ENCODE peak calls at places on chromosomes 12 and 14, in four cellular contexts. U is HAP-1, G is astrocyte, E is SK-N-SH. H is an unnamed sample. For H3K4me1, the result is how much of the 10 kb centered on the place peaks cover.

GRCh38 chr14:58191763-58192596 is 8.0 kb upstream of the ACTR10 start:
- DNase-seq in U (no peak), G (no peak), E (no peak), H (no peak)

GRCh38 chr14:22915886-22916521 is 2.9 kb downstream of the RBM23 start:
- DNase-seq in U (no peak), G (no peak), E (no peak), H (peak)

GRCh38 chr14:105023791-105024480 is 3.1 kb upstream of the CDCA4 start:
- DNase-seq in U (no peak), G (peak), E (no peak), H (no peak)

GRCh38 chr12:129049917-129050316 is 196.6 kb downstream of the GLT1D1 start:
- DNase-seq in U (no peak), G (no peak), E (no peak), H (no peak)

GRCh38 chr12:120583478-120584030 is 2.4 kb upstream of the POP5 start:
- DNase-seq in U (peak), G (peak), E (peak), H (peak)

GRCh38 chr12:86379337-86379736 is 123.1 kb upstream of the MGAT4C start:
- DNase-seq in U (no peak), G (no peak), E (no peak), H (no peak)

GRCh38 chr14:28759658-28760313 is 6.8 kb upstream of the FOXG1 start:
- DNase-seq in U (no peak), G (no peak), E (no peak), H (no peak)

GRCh38 chr14:68146812-68147211 is 327.2 kb downstream of the RAD51B start:
- DNase-seq in U (no peak), G (peak), E (no peak), H (no peak)

GRCh38 chr14:63205850-63206249 is 1.6 kb downstream of the RHOJ start:
- DNase-seq in U (no peak), G (peak), E (no peak), H (no peak)

GRCh38 chr12:52078276-52078675 is 1.2 kb upstream of the SMIM41 start:
- DNase-seq in U (no peak), G (no peak), E (no peak), H (no peak)

GRCh38 chr12:4069046-4070010 is 196.1 kb upstream of the PARP11 start:
- DNase-seq in U (no peak), G (no peak), E (no peak), H (no peak)

GRCh38 chr12:91877461-91878230 is 268.0 kb downstream of the BTG1 start:
- DNase-seq in U (no peak), G (no peak), E (no peak), H (no peak)

GRCh38 chr12:89400415-89400814 is 48.1 kb upstream of the DUSP6 start:
- DNase-seq in U (no peak), G (no peak), E (no peak), H (no peak)

GRCh38 chr14:95915326-95915725 is 38.7 kb downstream of the TUNAR start:
- DNase-seq in U (no peak), G (no peak), E (no peak), H (no peak)

GRCh38 chr14:42316746-42317145 is 710.1 kb downstream of the LRFN5 start:
- DNase-seq in U (peak), G (no peak), E (no peak), H (no peak)

GRCh38 chr12:132833341-132833740 is 4.7 kb upstream of the GOLGA3 start:
- DNase-seq in U (no peak), G (no peak), E (no peak), H (no peak)

GRCh38 chr14:54852215-54852614 is 50.4 kb downstream of the GCH1 start:
- DNase-seq in U (no peak), G (no peak), E (no peak), H (no peak)

GRCh38 chr12:120760349-120761245 is 35.0 kb downstream of the ACADS start:
- DNase-seq in U (no peak), G (no peak), E (no peak), H (no peak)

GRCh38 chr12:93273834-93274705 is 103.7 kb upstream of the NUDT4 start:
- DNase-seq in U (no peak), G (no peak), E (no peak), H (no peak)

GRCh38 chr14:22095845-22096510 is 422.4 kb upstream of the OR4E1 start:
- DNase-seq in U (no peak), G (no peak), E (no peak), H (no peak)

GRCh38 chr14:59356783-59357182 is 108.4 kb downstream of the GPR135 start:
- DNase-seq in U (no peak), G (no peak), E (no peak), H (no peak)

GRCh38 chr12:101642115-101643067 is 47.6 kb downstream of the MYBPC1 start:
- DNase-seq in U (no peak), G (no peak), E (peak), H (peak)

GRCh38 chr14:50985124-50985815 is 41.0 kb upstream of the PYGL start:
- DNase-seq in U (peak), G (peak), E (no peak), H (no peak)

GRCh38 chr14:91957876-91958313 is 10.4 kb upstream of the FBLN5 start:
- DNase-seq in U (no peak), G (no peak), E (no peak), H (no peak)

GRCh38 chr14:37678916-37679315 is 83.5 kb downstream of the TTC6 start:
- DNase-seq in U (no peak), G (peak), E (no peak), H (no peak)

GRCh38 chr12:1806301-1807106 is 13.9 kb upstream of the LRTM2 start:
- DNase-seq in U (no peak), G (peak), E (no peak), H (peak)

GRCh38 chr12:52260351-52261210 is 13.9 kb upstream of the KRT86 start:
- DNase-seq in U (peak), G (peak), E (no peak), H (no peak)

GRCh38 chr12:105084251-105085250 is at the start of gene ALDH1L2:
- DNase-seq in U (no peak), G (peak), E (peak), H (peak)

DNA sequence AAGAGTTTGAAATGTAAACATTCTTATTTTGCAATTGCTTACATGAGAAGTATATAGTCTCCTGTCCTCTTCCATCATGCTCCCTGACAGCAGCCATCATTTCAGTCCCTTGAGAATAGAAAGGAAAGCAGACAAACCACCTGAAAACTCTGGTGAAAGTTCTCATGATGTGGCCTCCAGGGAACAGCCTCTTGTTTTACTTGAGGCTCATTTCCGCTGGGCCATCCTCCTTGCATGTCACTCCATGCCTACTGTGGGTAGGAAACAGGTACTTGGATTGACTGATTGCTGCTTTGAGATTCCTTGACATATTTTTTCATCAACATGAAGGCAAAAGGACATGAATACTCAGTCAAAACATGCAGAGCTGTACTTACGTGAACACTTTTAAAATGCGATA is 6.0 kb downstream of the SYT1 start:
- DNase-seq in U (no peak), G (no peak), E (no peak), H (no peak)
- H3K4me1 ChIP-seq in U (under half), G (under half), E (under half), H (under half)

DNA sequence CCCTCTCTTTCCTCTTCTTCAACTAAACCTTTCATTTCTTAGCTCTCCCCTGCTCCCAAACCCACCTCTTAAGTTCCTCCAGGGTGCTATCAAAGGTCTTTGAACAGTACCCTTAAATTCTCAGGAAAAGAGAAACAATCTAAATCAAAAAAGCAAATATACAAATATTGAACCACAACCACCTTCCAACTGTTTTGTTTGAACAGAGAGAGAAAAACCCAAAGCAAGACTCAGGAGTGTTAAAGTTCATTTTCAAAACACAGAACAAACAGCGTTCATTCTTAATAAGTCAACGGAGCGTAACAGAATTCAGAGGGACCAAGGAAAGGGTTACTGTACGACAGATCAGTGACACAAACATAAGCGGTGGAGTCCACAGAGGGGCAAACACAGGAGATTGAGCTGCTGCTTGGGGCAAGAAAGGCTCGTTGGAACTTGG is 73.3 kb downstream of the NDUFA12 start:
- DNase-seq in U (no peak), G (no peak), E (no peak), H (no peak)
- H3K4me1 ChIP-seq in U (under half), G (under half), E (under half), H (under half)

GRCh38 chr14:32510815-32511214 is 181.7 kb downstream of the AKAP6 start:
- DNase-seq in U (no peak), G (no peak), E (no peak), H (no peak)

GRCh38 chr14:32514236-32514635 is 185.1 kb downstream of the AKAP6 start:
- DNase-seq in U (no peak), G (no peak), E (no peak), H (no peak)

GRCh38 chr14:32512813-32513212 is 183.7 kb downstream of the AKAP6 start:
- DNase-seq in U (no peak), G (no peak), E (no peak), H (no peak)

GRCh38 chr14:32512348-32512747 is 183.2 kb downstream of the AKAP6 start:
- DNase-seq in U (no peak), G (no peak), E (no peak), H (no peak)

DNA sequence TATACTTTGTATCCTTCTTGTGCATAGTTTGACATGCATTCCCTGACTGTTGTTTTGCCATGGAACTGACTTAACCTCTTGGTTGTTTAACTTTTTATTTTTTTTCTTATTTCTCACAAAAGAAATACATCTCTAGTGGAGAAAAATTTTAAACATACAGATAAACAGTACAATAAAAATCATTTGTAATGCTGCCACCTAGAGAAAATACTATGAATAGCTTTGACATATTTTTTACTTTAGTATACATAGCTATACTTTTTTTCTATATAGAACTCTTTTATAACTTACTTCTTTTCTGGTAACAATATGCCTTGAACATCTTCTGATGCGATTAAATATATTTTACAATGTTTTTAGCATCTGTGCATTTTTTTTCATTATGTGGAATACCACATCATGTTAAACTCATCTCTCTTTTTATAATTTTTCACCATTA is 184.5 kb downstream of the AKAP6 start:
- DNase-seq in U (peak), G (no peak), E (no peak), H (no peak)
- H3K4me1 ChIP-seq in U (under half), G (under half), E (under half), H (under half)

GRCh38 chr14:64507376-64508156 is 3.0 kb downstream of the ZBTB1 start:
- DNase-seq in U (no peak), G (peak), E (no peak), H (no peak)

GRCh38 chr14:64508215-64508776 is 3.7 kb downstream of the ZBTB1 start:
- DNase-seq in U (no peak), G (no peak), E (no peak), H (no peak)

GRCh38 chr14:64504897-64505771 is 564 bp downstream of the ZBTB1 start:
- DNase-seq in U (peak), G (peak), E (peak), H (peak)

GRCh38 chr14:64509036-64509435 is 4.5 kb downstream of the ZBTB1 start:
- DNase-seq in U (no peak), G (no peak), E (no peak), H (no peak)

GRCh38 chr14:64506751-64507150 is 2.2 kb downstream of the ZBTB1 start:
- DNase-seq in U (no peak), G (no peak), E (no peak), H (no peak)
- H3K4me1 ChIP-seq in U (under half), G (under half), E (under half), H (under half)

GRCh38 chr14:64953661-64954060 is 11.1 kb upstream of the GPX2 start:
- DNase-seq in U (no peak), G (no peak), E (peak), H (no peak)

GRCh38 chr14:64954491-64955240 is 12.1 kb upstream of the GPX2 start:
- DNase-seq in U (no peak), G (no peak), E (no peak), H (no peak)

GRCh38 chr14:64953310-64953654 is 10.7 kb upstream of the GPX2 start:
- DNase-seq in U (no peak), G (no peak), E (no peak), H (no peak)

GRCh38 chr14:64956697-64957412 is 14.3 kb upstream of the GPX2 start:
- DNase-seq in U (no peak), G (no peak), E (no peak), H (no peak)

DNA sequence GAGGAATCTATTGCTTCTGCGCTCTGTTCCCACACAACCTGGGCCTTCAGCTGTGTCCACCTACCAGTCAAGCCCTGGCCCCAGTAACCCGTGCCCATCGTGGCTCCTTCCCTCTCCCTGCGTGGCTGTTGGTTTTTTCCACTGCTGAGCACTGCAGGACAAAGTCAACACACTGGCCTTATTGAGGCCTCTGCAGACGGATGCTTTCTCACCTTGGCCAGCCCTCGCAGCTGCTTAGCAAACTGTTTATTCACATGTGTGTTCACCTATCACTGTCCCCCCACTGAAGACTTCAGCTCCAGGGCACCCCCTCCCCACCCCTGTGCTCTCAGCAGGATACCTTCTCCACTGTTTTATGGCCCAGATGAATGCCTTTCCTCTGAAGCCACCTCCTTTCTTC is 12.8 kb upstream of the GPX2 start:
- DNase-seq in U (no peak), G (no peak), E (no peak), H (peak)
- H3K4me1 ChIP-seq in U (under half), G (under half), E (under half), H (under half)

DNA sequence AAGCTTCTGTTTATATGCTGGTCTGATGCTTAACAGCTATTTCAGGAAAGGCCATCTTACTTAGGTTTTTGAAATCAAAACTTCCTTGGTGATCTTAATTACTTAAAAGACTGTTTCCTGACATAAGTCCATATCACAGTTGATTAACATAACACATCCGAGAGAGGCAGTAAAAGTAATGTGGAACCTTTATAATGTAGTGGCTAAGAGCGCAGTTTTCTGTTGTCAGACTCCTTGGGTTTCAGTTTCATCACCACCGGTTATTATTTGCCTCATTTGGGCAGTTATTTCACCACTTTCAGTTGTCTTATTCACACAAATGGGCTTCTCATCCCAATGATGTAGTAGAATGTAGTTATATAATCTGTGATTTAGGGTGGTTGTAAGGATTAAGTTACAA is 30.9 kb downstream of the TBC1D15 start:
- DNase-seq in U (no peak), G (no peak), E (no peak), H (no peak)
- H3K4me1 ChIP-seq in U (under half), G (under half), E (under half), H (half or more)

DNA sequence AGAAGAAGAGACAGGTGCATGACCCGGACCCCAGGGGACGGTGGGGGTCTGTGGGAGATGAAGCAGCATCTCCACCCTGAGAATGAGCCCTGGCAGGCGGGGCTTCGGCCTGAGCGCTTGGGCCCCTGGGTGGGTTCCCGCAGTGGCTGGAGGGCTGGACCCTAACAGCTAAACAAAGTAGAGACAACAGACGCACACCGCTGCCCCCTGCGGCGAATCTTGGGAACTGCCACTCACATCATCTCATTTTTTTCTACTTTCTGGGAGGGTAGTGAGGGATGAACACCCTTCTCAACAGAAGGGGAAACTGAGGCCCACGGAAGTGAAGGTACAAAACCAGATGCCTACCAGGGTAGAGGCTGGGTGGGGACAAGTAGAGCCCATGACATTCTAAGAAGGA is 104.7 kb downstream of the RFLNA start:
- DNase-seq in U (no peak), G (no peak), E (peak), H (no peak)
- H3K4me1 ChIP-seq in U (under half), G (under half), E (half or more), H (half or more)

GRCh38 chr14:76779221-76780057 is 18.2 kb downstream of the VASH1 start:
- DNase-seq in U (no peak), G (no peak), E (no peak), H (no peak)
- H3K4me1 ChIP-seq in U (under half), G (under half), E (under half), H (under half)

GRCh38 chr12:65533177-65533883 is 254.8 kb downstream of the MSRB3 start:
- DNase-seq in U (no peak), G (peak), E (no peak), H (no peak)

GRCh38 chr12:65534105-65534841 is 255.8 kb downstream of the MSRB3 start:
- DNase-seq in U (no peak), G (no peak), E (no peak), H (no peak)

GRCh38 chr12:65536876-65537661 is 258.6 kb downstream of the MSRB3 start:
- DNase-seq in U (no peak), G (peak), E (no peak), H (no peak)

GRCh38 chr12:65537978-65538377 is 259.5 kb downstream of the MSRB3 start:
- DNase-seq in U (no peak), G (no peak), E (no peak), H (no peak)

DNA sequence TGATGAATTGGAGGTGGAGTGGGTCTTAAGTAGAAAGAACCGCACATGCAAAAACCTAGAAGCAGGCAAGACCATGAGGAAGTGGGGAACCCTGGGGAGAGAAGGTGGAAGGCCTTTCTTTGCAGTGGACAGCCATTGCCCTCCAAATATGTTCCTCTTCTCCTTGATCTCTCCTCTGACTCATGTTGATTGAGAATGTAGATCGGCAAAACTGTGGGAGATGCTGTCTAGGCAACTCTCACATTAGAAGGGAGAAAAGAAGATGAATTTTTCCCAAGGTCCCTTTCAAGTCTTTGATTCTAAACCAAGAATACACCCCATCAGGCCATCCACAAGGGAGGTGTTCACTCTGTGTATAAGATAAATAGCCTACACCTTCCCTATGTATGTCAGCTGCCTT is 257.5 kb downstream of the MSRB3 start:
- DNase-seq in U (no peak), G (no peak), E (no peak), H (no peak)
- H3K4me1 ChIP-seq in U (under half), G (half or more), E (under half), H (under half)

GRCh38 chr12:55715169-55715764 is 579 bp upstream of the BLOC1S1 start:
- DNase-seq in U (no peak), G (peak), E (peak), H (no peak)
- H3K4me1 ChIP-seq in U (under half), G (half or more), E (under half), H (half or more)